ENCODE peak calls at places on chromosomes 11 and 22, in five cellular contexts. One of them, this sample, is unnamed. For H3K9me3, the result is how much of the 10 kb centered on the place peaks cover.

GRCh38 chr11:99601179-99601578 is 580.4 kb downstream of the CNTN5 start:
- DNase-seq in heart left ventricle: no peak
- DNase-seq in adrenal gland: no peak
- DNase-seq in fibroblast of lung: no peak
- DNase-seq in cardiac muscle cell: no peak
- DNase-seq in this sample: no peak

GRCh38 chr11:111913031-111913861 is 712 bp downstream of the HSPB2 start:
- DNase-seq in heart left ventricle: peak
- DNase-seq in adrenal gland: no peak
- DNase-seq in fibroblast of lung: no peak
- DNase-seq in cardiac muscle cell: peak
- DNase-seq in this sample: no peak

GRCh38 chr11:126862664-126863247 is 137.8 kb downstream of the KIRREL3 start:
- DNase-seq in heart left ventricle: no peak
- DNase-seq in adrenal gland: no peak
- DNase-seq in fibroblast of lung: peak
- DNase-seq in cardiac muscle cell: no peak
- DNase-seq in this sample: peak

GRCh38 chr11:35393093-35393492 is 26.3 kb downstream of the SLC1A2 start:
- DNase-seq in heart left ventricle: no peak
- DNase-seq in adrenal gland: no peak
- DNase-seq in fibroblast of lung: peak
- DNase-seq in cardiac muscle cell: no peak
- DNase-seq in this sample: no peak

GRCh38 chr22:27260087-27260730 is 541.3 kb downstream of the MN1 start:
- DNase-seq in heart left ventricle: no peak
- DNase-seq in adrenal gland: no peak
- DNase-seq in fibroblast of lung: no peak
- DNase-seq in cardiac muscle cell: no peak
- DNase-seq in this sample: no peak

GRCh38 chr22:20084547-20085413 is 4.7 kb downstream of the DGCR8 start:
- DNase-seq in heart left ventricle: no peak
- DNase-seq in adrenal gland: no peak
- DNase-seq in fibroblast of lung: peak
- DNase-seq in cardiac muscle cell: peak
- DNase-seq in this sample: no peak

GRCh38 chr22:47201996-47202818 is 439.8 kb downstream of the TBC1D22A start:
- DNase-seq in heart left ventricle: peak
- DNase-seq in adrenal gland: no peak
- DNase-seq in fibroblast of lung: no peak
- DNase-seq in cardiac muscle cell: no peak
- DNase-seq in this sample: no peak

GRCh38 chr22:46673677-46674236 is 53.6 kb downstream of the GRAMD4 start:
- DNase-seq in heart left ventricle: no peak
- DNase-seq in adrenal gland: no peak
- DNase-seq in fibroblast of lung: no peak
- DNase-seq in cardiac muscle cell: no peak
- DNase-seq in this sample: no peak

GRCh38 chr11:69360606-69361005 is 66.7 kb downstream of the MYEOV start:
- DNase-seq in heart left ventricle: no peak
- DNase-seq in adrenal gland: no peak
- DNase-seq in fibroblast of lung: no peak
- DNase-seq in cardiac muscle cell: no peak
- DNase-seq in this sample: no peak
- H3K9me3 ChIP-seq in heart left ventricle: under half
- H3K9me3 ChIP-seq in adrenal gland: under half
- H3K9me3 ChIP-seq in fibroblast of lung: under half
- H3K9me3 ChIP-seq in cardiac muscle cell: under half
- H3K9me3 ChIP-seq in this sample: under half

GRCh38 chr11:6270584-6271246 is 11.1 kb downstream of the CCKBR start:
- DNase-seq in heart left ventricle: no peak
- DNase-seq in adrenal gland: no peak
- DNase-seq in fibroblast of lung: no peak
- DNase-seq in cardiac muscle cell: no peak
- DNase-seq in this sample: no peak

GRCh38 chr11:6273188-6273587 is 13.6 kb downstream of the CCKBR start:
- DNase-seq in heart left ventricle: no peak
- DNase-seq in adrenal gland: no peak
- DNase-seq in fibroblast of lung: no peak
- DNase-seq in cardiac muscle cell: no peak
- DNase-seq in this sample: no peak

GRCh38 chr11:6268811-6269210 is 9.2 kb downstream of the CCKBR start:
- DNase-seq in heart left ventricle: no peak
- DNase-seq in adrenal gland: no peak
- DNase-seq in fibroblast of lung: peak
- DNase-seq in cardiac muscle cell: no peak
- DNase-seq in this sample: no peak

GRCh38 chr11:6271598-6271997 is 12.0 kb downstream of the CCKBR start:
- DNase-seq in heart left ventricle: no peak
- DNase-seq in adrenal gland: no peak
- DNase-seq in fibroblast of lung: no peak
- DNase-seq in cardiac muscle cell: no peak
- DNase-seq in this sample: no peak

DNA sequence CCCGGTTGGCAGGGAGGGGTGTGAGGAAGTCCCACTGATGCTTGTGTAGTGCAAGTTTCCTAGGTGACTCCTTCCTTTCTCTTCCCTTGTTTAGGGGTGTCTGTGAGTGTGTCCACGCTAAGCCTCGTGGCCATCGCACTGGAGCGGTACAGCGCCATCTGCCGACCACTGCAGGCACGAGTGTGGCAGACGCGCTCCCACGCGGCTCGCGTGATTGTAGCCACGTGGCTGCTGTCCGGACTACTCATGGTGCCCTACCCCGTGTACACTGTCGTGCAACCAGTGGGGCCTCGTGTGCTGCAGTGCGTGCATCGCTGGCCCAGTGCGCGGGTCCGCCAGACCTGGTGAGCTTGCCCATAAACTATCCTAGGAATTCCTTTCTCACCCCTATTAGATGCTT is 10.4 kb downstream of the CCKBR start:
- DNase-seq in heart left ventricle: no peak
- DNase-seq in adrenal gland: no peak
- DNase-seq in fibroblast of lung: no peak
- DNase-seq in cardiac muscle cell: no peak
- DNase-seq in this sample: no peak
- TF ChIP-seq CTCF in heart left ventricle: no peak
- TF ChIP-seq CTCF in adrenal gland: no peak
- TF ChIP-seq CTCF in fibroblast of lung: no peak
- TF ChIP-seq CTCF in cardiac muscle cell: peak
- TF ChIP-seq CTCF in this sample: no peak

DNA sequence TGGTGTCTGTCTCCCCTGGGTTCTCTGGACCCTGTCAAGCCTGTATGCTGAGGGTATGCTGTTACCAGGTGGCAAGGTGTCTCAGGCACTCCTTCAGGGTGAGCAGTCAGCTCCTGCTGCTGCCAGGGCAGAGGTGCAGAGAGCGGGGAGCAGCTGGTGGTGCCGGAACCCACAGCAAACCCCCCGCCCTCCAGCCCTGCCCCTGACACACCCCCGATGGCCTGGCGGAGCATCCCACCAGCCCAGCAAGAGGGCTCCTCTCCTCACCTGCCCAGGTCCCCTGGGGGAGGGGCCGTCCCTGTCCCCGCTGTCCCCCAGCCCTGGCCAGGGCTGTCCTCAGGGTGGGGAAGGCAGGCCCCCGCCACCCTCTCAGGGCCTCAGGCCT is 12.0 kb upstream of the PIM3 start:
- DNase-seq in heart left ventricle: no peak
- DNase-seq in adrenal gland: no peak
- DNase-seq in fibroblast of lung: no peak
- DNase-seq in cardiac muscle cell: no peak
- DNase-seq in this sample: no peak
- H3K4me3 ChIP-seq in heart left ventricle: no peak
- H3K4me3 ChIP-seq in adrenal gland: no peak
- H3K4me3 ChIP-seq in fibroblast of lung: no peak
- H3K4me3 ChIP-seq in cardiac muscle cell: no peak
- H3K4me3 ChIP-seq in this sample: no peak

GRCh38 chr11:54832676-54833075 is 126.0 kb downstream of the OR4A5 start:
- DNase-seq in heart left ventricle: no peak
- DNase-seq in adrenal gland: no peak
- DNase-seq in fibroblast of lung: no peak
- DNase-seq in cardiac muscle cell: no peak
- DNase-seq in this sample: no peak
- H3K9me3 ChIP-seq in heart left ventricle: under half
- H3K9me3 ChIP-seq in adrenal gland: under half
- H3K9me3 ChIP-seq in fibroblast of lung: under half
- H3K9me3 ChIP-seq in cardiac muscle cell: under half
- H3K9me3 ChIP-seq in this sample: under half

DNA sequence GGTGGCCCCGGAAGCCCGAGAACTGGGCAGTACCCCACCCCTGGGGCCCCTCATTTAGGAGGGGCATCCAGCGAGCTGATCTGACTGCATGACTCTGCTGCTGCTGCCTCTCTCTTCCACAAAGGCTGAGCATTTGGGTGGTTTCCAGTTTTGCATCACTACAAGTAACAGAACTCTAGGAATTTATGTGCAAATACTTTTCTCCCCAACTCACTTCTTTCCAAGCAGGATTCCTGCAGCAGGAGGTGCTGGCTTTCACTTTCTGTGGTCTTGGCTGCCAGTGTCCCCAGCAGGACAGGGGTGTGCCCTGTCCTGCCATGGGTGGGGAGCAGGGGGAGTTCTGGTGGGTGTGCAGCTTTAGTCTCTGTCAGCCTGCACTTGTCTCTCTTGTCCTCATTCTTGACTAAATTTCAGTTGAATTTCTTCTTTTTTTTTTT is 21.2 kb downstream of the UPB1 start:
- DNase-seq in heart left ventricle: peak
- DNase-seq in adrenal gland: peak
- DNase-seq in fibroblast of lung: peak
- DNase-seq in cardiac muscle cell: peak
- DNase-seq in this sample: no peak
- TF ChIP-seq CTCF in heart left ventricle: no peak
- TF ChIP-seq CTCF in adrenal gland: no peak
- TF ChIP-seq CTCF in fibroblast of lung: peak
- TF ChIP-seq CTCF in cardiac muscle cell: peak
- TF ChIP-seq CTCF in this sample: no peak

GRCh38 chr11:68142028-68142412 is 20.8 kb upstream of the CHKA start:
- DNase-seq in heart left ventricle: peak
- DNase-seq in adrenal gland: peak
- DNase-seq in fibroblast of lung: no peak
- DNase-seq in cardiac muscle cell: no peak
- DNase-seq in this sample: no peak
- H3K4me3 ChIP-seq in heart left ventricle: no peak
- H3K4me3 ChIP-seq in adrenal gland: no peak
- H3K4me3 ChIP-seq in fibroblast of lung: no peak
- H3K4me3 ChIP-seq in cardiac muscle cell: no peak
- H3K4me3 ChIP-seq in this sample: no peak

GRCh38 chr22:48429621-48430020 is 1398.1 kb downstream of the BRD1 start:
- DNase-seq in heart left ventricle: no peak
- DNase-seq in adrenal gland: no peak
- DNase-seq in fibroblast of lung: no peak
- DNase-seq in cardiac muscle cell: no peak
- DNase-seq in this sample: peak
- H3K9me3 ChIP-seq in heart left ventricle: under half
- H3K9me3 ChIP-seq in adrenal gland: under half
- H3K9me3 ChIP-seq in fibroblast of lung: under half
- H3K9me3 ChIP-seq in cardiac muscle cell: under half
- H3K9me3 ChIP-seq in this sample: under half

DNA sequence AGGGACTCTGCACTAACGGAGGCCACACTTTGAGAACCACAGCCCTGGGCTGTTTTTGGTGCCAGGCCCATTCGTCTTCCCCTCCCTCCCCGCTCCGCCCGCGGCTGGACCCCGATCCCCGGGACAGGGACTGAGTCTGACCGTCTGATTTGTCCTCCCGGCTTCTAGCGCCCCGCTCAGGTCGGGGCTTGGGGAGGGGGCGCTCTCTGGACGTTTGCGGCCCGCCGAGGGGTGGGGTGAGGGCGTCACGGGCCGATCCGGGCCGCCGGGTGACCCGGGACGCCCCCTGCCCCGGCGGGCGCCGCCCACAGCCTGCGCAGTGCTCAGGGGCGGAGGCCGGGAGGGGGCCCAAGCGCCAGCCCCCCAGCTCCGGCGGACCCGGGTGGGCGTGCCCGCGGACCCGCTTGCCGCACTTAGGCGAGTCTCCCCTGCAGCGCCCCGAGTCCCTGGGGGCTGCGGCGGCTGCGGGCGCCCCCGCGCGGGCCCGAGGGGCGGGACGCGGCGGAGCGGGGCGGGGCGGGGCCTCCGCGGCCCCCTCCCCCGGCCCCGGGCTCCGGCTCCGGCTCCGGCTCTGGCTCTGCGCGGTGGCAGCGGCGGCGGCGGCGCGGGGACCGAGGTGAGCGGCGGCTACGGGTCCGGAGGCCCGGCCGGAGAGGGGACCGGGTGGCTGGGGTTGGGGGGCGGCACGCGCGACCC is 33.7 kb upstream of the PRR5 start:
- DNase-seq in heart left ventricle: no peak
- DNase-seq in adrenal gland: no peak
- DNase-seq in fibroblast of lung: no peak
- DNase-seq in cardiac muscle cell: peak
- DNase-seq in this sample: no peak
- TF ChIP-seq CTCF in heart left ventricle: no peak
- TF ChIP-seq CTCF in adrenal gland: no peak
- TF ChIP-seq CTCF in fibroblast of lung: no peak
- TF ChIP-seq CTCF in cardiac muscle cell: no peak
- TF ChIP-seq CTCF in this sample: no peak

DNA sequence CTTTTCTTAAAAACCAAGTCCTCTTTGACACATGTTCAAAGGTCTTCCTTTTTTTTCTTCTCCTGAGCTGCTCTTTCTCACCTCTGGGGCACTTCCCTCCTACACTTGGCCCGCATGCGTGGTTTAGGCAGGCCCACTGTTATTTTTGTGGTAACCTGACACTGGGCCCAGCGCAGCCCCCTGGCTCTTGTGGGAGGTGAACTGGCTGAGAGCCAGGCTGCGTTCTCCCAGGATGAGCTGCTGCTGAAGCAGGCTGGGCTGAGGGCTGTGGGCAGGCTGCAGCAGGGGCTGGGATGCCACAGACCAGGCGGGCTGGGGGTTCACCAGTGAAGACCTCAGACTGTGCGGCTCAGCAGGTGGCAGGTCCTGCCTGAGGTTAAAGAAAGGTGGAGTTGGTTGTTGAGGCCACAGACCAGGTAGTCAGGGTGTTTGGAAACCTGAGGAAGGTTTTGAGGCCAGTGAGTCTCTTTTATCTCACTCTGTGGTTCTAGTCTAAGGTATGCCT is 72.4 kb downstream of the TEAD1 start:
- DNase-seq in heart left ventricle: peak
- DNase-seq in adrenal gland: no peak
- DNase-seq in fibroblast of lung: peak
- DNase-seq in cardiac muscle cell: peak
- DNase-seq in this sample: peak
- H3K4me3 ChIP-seq in heart left ventricle: no peak
- H3K4me3 ChIP-seq in adrenal gland: no peak
- H3K4me3 ChIP-seq in fibroblast of lung: no peak
- H3K4me3 ChIP-seq in cardiac muscle cell: no peak
- H3K4me3 ChIP-seq in this sample: no peak

This sample was measured in ascending aorta.